ENCODE peak calls at places on chromosomes 4 and X, in six cellular contexts. One of them, this sample, is unnamed.

GRCh38 chr4:8685831-8686230 is 93.3 kb downstream of the CPZ start:
- DNase-seq in ELR: no peak
- DNase-seq in activated CD4-positive, alpha-beta T cell treated with anti-CD3 and anti-CD28 coated beads for 36 hours: no peak
- DNase-seq in dorsolateral prefrontal cortex: peak
- DNase-seq in T-cell: no peak
- DNase-seq in neural progenitor cell: no peak
- DNase-seq in this sample: no peak

GRCh38 chr4:25938251-25939186 is 24.5 kb downstream of the SMIM20 start:
- DNase-seq in ELR: peak
- DNase-seq in activated CD4-positive, alpha-beta T cell treated with anti-CD3 and anti-CD28 coated beads for 36 hours: peak
- DNase-seq in T-cell: no peak
- DNase-seq in dorsolateral prefrontal cortex: no peak
- DNase-seq in neural progenitor cell: no peak
- DNase-seq in this sample: peak

GRCh38 chrX:121298499-121298898 is 251.1 kb downstream of the GLUD2 start:
- DNase-seq in dorsolateral prefrontal cortex: no peak
- DNase-seq in T-cell: no peak
- DNase-seq in activated CD4-positive, alpha-beta T cell treated with anti-CD3 and anti-CD28 coated beads for 36 hours: no peak
- DNase-seq in neural progenitor cell: no peak
- DNase-seq in ELR: no peak
- DNase-seq in this sample: no peak

GRCh38 chrX:68273887-68274286 is 159.4 kb downstream of the OPHN1 start:
- DNase-seq in neural progenitor cell: no peak
- DNase-seq in T-cell: no peak
- DNase-seq in ELR: peak
- DNase-seq in dorsolateral prefrontal cortex: no peak
- DNase-seq in activated CD4-positive, alpha-beta T cell treated with anti-CD3 and anti-CD28 coated beads for 36 hours: no peak
- DNase-seq in this sample: no peak

GRCh38 chrX:151183912-151184565 is 7.7 kb downstream of the GPR50 start:
- DNase-seq in activated CD4-positive, alpha-beta T cell treated with anti-CD3 and anti-CD28 coated beads for 36 hours: no peak
- DNase-seq in T-cell: no peak
- DNase-seq in ELR: no peak
- DNase-seq in dorsolateral prefrontal cortex: no peak
- DNase-seq in neural progenitor cell: no peak
- DNase-seq in this sample: no peak

GRCh38 chr4:139267301-139267700 is 12.7 kb downstream of the MGARP start:
- DNase-seq in neural progenitor cell: no peak
- DNase-seq in T-cell: no peak
- DNase-seq in activated CD4-positive, alpha-beta T cell treated with anti-CD3 and anti-CD28 coated beads for 36 hours: no peak
- DNase-seq in dorsolateral prefrontal cortex: no peak
- DNase-seq in ELR: peak
- DNase-seq in this sample: no peak

GRCh38 chr4:80331693-80332092 is 3.8 kb upstream of the CFAP299 start:
- DNase-seq in activated CD4-positive, alpha-beta T cell treated with anti-CD3 and anti-CD28 coated beads for 36 hours: no peak
- DNase-seq in dorsolateral prefrontal cortex: no peak
- DNase-seq in ELR: no peak
- DNase-seq in T-cell: no peak
- DNase-seq in neural progenitor cell: no peak
- DNase-seq in this sample: no peak

GRCh38 chr4:1417522-1418390 is 11.5 kb upstream of the NKX1-1 start:
- DNase-seq in T-cell: no peak
- DNase-seq in activated CD4-positive, alpha-beta T cell treated with anti-CD3 and anti-CD28 coated beads for 36 hours: no peak
- DNase-seq in dorsolateral prefrontal cortex: peak
- DNase-seq in ELR: no peak
- DNase-seq in neural progenitor cell: no peak
- DNase-seq in this sample: no peak

GRCh38 chr4:68337004-68337403 is 12.9 kb downstream of the YTHDC1 start:
- DNase-seq in ELR: no peak
- DNase-seq in activated CD4-positive, alpha-beta T cell treated with anti-CD3 and anti-CD28 coated beads for 36 hours: no peak
- DNase-seq in T-cell: no peak
- DNase-seq in neural progenitor cell: no peak
- DNase-seq in dorsolateral prefrontal cortex: no peak
- DNase-seq in this sample: no peak

GRCh38 chr4:186623546-186623945 is 68.2 kb upstream of the MTNR1A start:
- DNase-seq in T-cell: no peak
- DNase-seq in activated CD4-positive, alpha-beta T cell treated with anti-CD3 and anti-CD28 coated beads for 36 hours: no peak
- DNase-seq in neural progenitor cell: no peak
- DNase-seq in ELR: peak
- DNase-seq in dorsolateral prefrontal cortex: no peak
- DNase-seq in this sample: no peak

GRCh38 chr4:4480685-4481393 is 61.0 kb downstream of the STX18 start:
- DNase-seq in activated CD4-positive, alpha-beta T cell treated with anti-CD3 and anti-CD28 coated beads for 36 hours: no peak
- DNase-seq in ELR: peak
- DNase-seq in T-cell: no peak
- DNase-seq in neural progenitor cell: peak
- DNase-seq in dorsolateral prefrontal cortex: peak
- DNase-seq in this sample: no peak

GRCh38 chrX:136268051-136269048 is 17.1 kb upstream of the MAP7D3 start:
- DNase-seq in T-cell: peak
- DNase-seq in neural progenitor cell: peak
- DNase-seq in dorsolateral prefrontal cortex: no peak
- DNase-seq in ELR: peak
- DNase-seq in activated CD4-positive, alpha-beta T cell treated with anti-CD3 and anti-CD28 coated beads for 36 hours: peak
- DNase-seq in this sample: peak

GRCh38 chrX:72045552-72046277 is 86.0 kb downstream of the RTL5 start:
- DNase-seq in neural progenitor cell: peak
- DNase-seq in dorsolateral prefrontal cortex: no peak
- DNase-seq in activated CD4-positive, alpha-beta T cell treated with anti-CD3 and anti-CD28 coated beads for 36 hours: no peak
- DNase-seq in ELR: no peak
- DNase-seq in T-cell: no peak
- DNase-seq in this sample: no peak

GRCh38 chr4:68960294-68961163 is 8.9 kb upstream of the UGT2A3 start:
- DNase-seq in activated CD4-positive, alpha-beta T cell treated with anti-CD3 and anti-CD28 coated beads for 36 hours: no peak
- DNase-seq in dorsolateral prefrontal cortex: no peak
- DNase-seq in neural progenitor cell: no peak
- DNase-seq in T-cell: no peak
- DNase-seq in ELR: peak
- DNase-seq in this sample: no peak

GRCh38 chr4:3411676-3412075 is 30.1 kb upstream of the HGFAC start:
- DNase-seq in ELR: no peak
- DNase-seq in neural progenitor cell: no peak
- DNase-seq in activated CD4-positive, alpha-beta T cell treated with anti-CD3 and anti-CD28 coated beads for 36 hours: no peak
- DNase-seq in dorsolateral prefrontal cortex: peak
- DNase-seq in T-cell: no peak
- DNase-seq in this sample: no peak

GRCh38 chrX:3549442-3549875 is 164.0 kb downstream of the PRKX start:
- DNase-seq in dorsolateral prefrontal cortex: peak
- DNase-seq in neural progenitor cell: peak
- DNase-seq in activated CD4-positive, alpha-beta T cell treated with anti-CD3 and anti-CD28 coated beads for 36 hours: no peak
- DNase-seq in T-cell: no peak
- DNase-seq in ELR: peak
- DNase-seq in this sample: no peak

GRCh38 chrX:15973299-15973698 is 118.7 kb upstream of the AP1S2 start:
- DNase-seq in T-cell: no peak
- DNase-seq in dorsolateral prefrontal cortex: no peak
- DNase-seq in ELR: peak
- DNase-seq in activated CD4-positive, alpha-beta T cell treated with anti-CD3 and anti-CD28 coated beads for 36 hours: peak
- DNase-seq in neural progenitor cell: peak
- DNase-seq in this sample: no peak

GRCh38 chr4:7324651-7325121 is 110.0 kb downstream of the PSAPL1 start:
- DNase-seq in activated CD4-positive, alpha-beta T cell treated with anti-CD3 and anti-CD28 coated beads for 36 hours: no peak
- DNase-seq in neural progenitor cell: peak
- DNase-seq in T-cell: no peak
- DNase-seq in dorsolateral prefrontal cortex: no peak
- DNase-seq in ELR: no peak
- DNase-seq in this sample: no peak

GRCh38 chr4:1939664-1940509 is 68.7 kb downstream of the NSD2 start:
- DNase-seq in neural progenitor cell: no peak
- DNase-seq in activated CD4-positive, alpha-beta T cell treated with anti-CD3 and anti-CD28 coated beads for 36 hours: no peak
- DNase-seq in ELR: peak
- DNase-seq in dorsolateral prefrontal cortex: no peak
- DNase-seq in T-cell: no peak
- DNase-seq in this sample: no peak

GRCh38 chr4:142282870-142283431 is 563.1 kb downstream of the INPP4B start:
- DNase-seq in T-cell: no peak
- DNase-seq in dorsolateral prefrontal cortex: no peak
- DNase-seq in activated CD4-positive, alpha-beta T cell treated with anti-CD3 and anti-CD28 coated beads for 36 hours: no peak
- DNase-seq in ELR: peak
- DNase-seq in neural progenitor cell: peak
- DNase-seq in this sample: no peak

GRCh38 chr4:173635395-173635794 is 105.4 kb upstream of the HAND2 start:
- DNase-seq in T-cell: no peak
- DNase-seq in dorsolateral prefrontal cortex: no peak
- DNase-seq in activated CD4-positive, alpha-beta T cell treated with anti-CD3 and anti-CD28 coated beads for 36 hours: no peak
- DNase-seq in neural progenitor cell: no peak
- DNase-seq in ELR: no peak
- DNase-seq in this sample: no peak

GRCh38 chr4:168655182-168655581 is 158.3 kb downstream of the PALLD start:
- DNase-seq in activated CD4-positive, alpha-beta T cell treated with anti-CD3 and anti-CD28 coated beads for 36 hours: no peak
- DNase-seq in ELR: no peak
- DNase-seq in neural progenitor cell: no peak
- DNase-seq in dorsolateral prefrontal cortex: no peak
- DNase-seq in T-cell: no peak
- DNase-seq in this sample: no peak

GRCh38 chr4:41067369-41067768 is 147.0 kb downstream of the APBB2 start:
- DNase-seq in dorsolateral prefrontal cortex: no peak
- DNase-seq in neural progenitor cell: no peak
- DNase-seq in T-cell: no peak
- DNase-seq in ELR: no peak
- DNase-seq in activated CD4-positive, alpha-beta T cell treated with anti-CD3 and anti-CD28 coated beads for 36 hours: no peak
- DNase-seq in this sample: no peak

GRCh38 chr4:55447826-55448225 is 52.1 kb downstream of the TMEM165 start:
- DNase-seq in ELR: peak
- DNase-seq in activated CD4-positive, alpha-beta T cell treated with anti-CD3 and anti-CD28 coated beads for 36 hours: no peak
- DNase-seq in neural progenitor cell: no peak
- DNase-seq in T-cell: no peak
- DNase-seq in dorsolateral prefrontal cortex: no peak
- DNase-seq in this sample: no peak

GRCh38 chr4:128288689-128289106 is 1.1 kb upstream of the PGRMC2 start:
- DNase-seq in ELR: peak
- DNase-seq in T-cell: no peak
- DNase-seq in dorsolateral prefrontal cortex: no peak
- DNase-seq in neural progenitor cell: peak
- DNase-seq in activated CD4-positive, alpha-beta T cell treated with anti-CD3 and anti-CD28 coated beads for 36 hours: peak
- DNase-seq in this sample: no peak

GRCh38 chr4:113957961-113958360 is 21.5 kb downstream of the ARSJ start:
- DNase-seq in activated CD4-positive, alpha-beta T cell treated with anti-CD3 and anti-CD28 coated beads for 36 hours: no peak
- DNase-seq in neural progenitor cell: no peak
- DNase-seq in T-cell: no peak
- DNase-seq in dorsolateral prefrontal cortex: no peak
- DNase-seq in ELR: no peak
- DNase-seq in this sample: no peak

GRCh38 chr4:168868044-168868855 is 141.8 kb downstream of the CBR4 start:
- DNase-seq in T-cell: no peak
- DNase-seq in dorsolateral prefrontal cortex: no peak
- DNase-seq in neural progenitor cell: no peak
- DNase-seq in activated CD4-positive, alpha-beta T cell treated with anti-CD3 and anti-CD28 coated beads for 36 hours: peak
- DNase-seq in ELR: peak
- DNase-seq in this sample: no peak

GRCh38 chrX:150813922-150814321 is 84.5 kb downstream of the CD99L2 start:
- DNase-seq in dorsolateral prefrontal cortex: no peak
- DNase-seq in neural progenitor cell: no peak
- DNase-seq in ELR: peak
- DNase-seq in T-cell: no peak
- DNase-seq in activated CD4-positive, alpha-beta T cell treated with anti-CD3 and anti-CD28 coated beads for 36 hours: no peak
- DNase-seq in this sample: no peak